ENCODE peak calls at places on chromosome 19, in nine cellular contexts. N is PC-3, J is psoas muscle, P is Peyer's patch, S is heart right ventricle, F is uterus, E is IMR-90, L is left lung, G is aorta. H is an unnamed sample.

GRCh38 chr19:53865918-53866696 is 1.6 kb upstream of the MYADM start:
- DNase-seq in N (peak; percentile 82), J (peak; percentile 83), P (peak; percentile 84), S (peak; percentile 88), F (peak; percentile 63), E (peak; percentile 39), L (peak; percentile 74), G (peak; percentile 88), H (peak; percentile 82)

GRCh38 chr19:46951236-46951986 is 68.2 kb upstream of the NPAS1 start:
- DNase-seq in N (peak; percentile 94), J (no peak), P (peak; percentile 89), S (no peak), F (no peak), E (peak; percentile 45), L (no peak), G (no peak), H (no peak)

GRCh38 chr19:14530505-14530904 is 1.1 kb downstream of the TECR start:
- DNase-seq in N (no peak), J (no peak), P (no peak), S (no peak), F (no peak), E (no peak), L (no peak), G (no peak), H (no peak)

GRCh38 chr19:4914736-4915501 is 5.6 kb downstream of the UHRF1 start:
- DNase-seq in N (peak; percentile 98), J (no peak), P (peak; percentile 81), S (no peak), F (no peak), E (peak; percentile 69), L (peak; percentile 43), G (no peak), H (no peak)

GRCh38 chr19:47109541-47110375 is 3.8 kb downstream of the ZC3H4 start:
- DNase-seq in N (peak; percentile 14), J (no peak), P (no peak), S (no peak), F (peak; percentile 43), E (peak; percentile 49), L (no peak), G (no peak), H (no peak)

GRCh38 chr19:19552811-19553210 is 14.7 kb downstream of the CILP2 start:
- DNase-seq in N (peak; percentile 45), J (no peak), P (peak; percentile 69), S (no peak), F (no peak), E (no peak), L (no peak), G (no peak), H (no peak)

GRCh38 chr19:45968626-45969025 is 5.0 kb downstream of the NOVA2 start:
- DNase-seq in N (no peak), J (no peak), P (no peak), S (no peak), F (no peak), E (no peak), L (no peak), G (no peak), H (no peak)

GRCh38 chr19:42284066-42284501 is 15.0 kb downstream of the CIC start:
- DNase-seq in N (no peak), J (peak; percentile 86), P (peak; percentile 91), S (peak; percentile 86), F (peak; percentile 77), E (peak; percentile 71), L (peak; percentile 79), G (peak; percentile 90), H (peak; percentile 94)

GRCh38 chr19:48102870-48103751 is 7.5 kb downstream of the PLA2G4C start:
- DNase-seq in N (peak; percentile 59), J (no peak), P (no peak), S (no peak), F (no peak), E (peak; percentile 49), L (no peak), G (no peak), H (no peak)

GRCh38 chr19:14561832-14562351 is 10.0 kb downstream of the NDUFB7 start:
- DNase-seq in N (no peak), J (peak; percentile 76), P (no peak), S (peak; percentile 57), F (no peak), E (peak; percentile 19), L (no peak), G (peak; percentile 82), H (no peak)

GRCh38 chr19:18502633-18503294 is 19.1 kb downstream of the ELL start:
- DNase-seq in N (no peak), J (peak; percentile 53), P (peak; percentile 50), S (peak; percentile 56), F (no peak), E (no peak), L (no peak), G (peak; percentile 81), H (no peak)
- H3K4me1 ChIP-seq in N (peaks cover 16% of the 10 kb centered on the region), J (peaks cover 100% of the 10 kb centered on the region), P (peaks cover 28% of the 10 kb centered on the region), S (peaks cover 75% of the 10 kb centered on the region), F (peaks cover 28% of the 10 kb centered on the region), E (peaks cover 27% of the 10 kb centered on the region), L (peaks cover 50% of the 10 kb centered on the region), G (peaks cover 9% of the 10 kb centered on the region), H (peaks cover 98% of the 10 kb centered on the region)

GRCh38 chr19:1254081-1254527 is 5.7 kb downstream of the MIDN start:
- DNase-seq in N (no peak), J (peak; percentile 67), P (peak; percentile 58), S (no peak), F (peak; percentile 67), E (no peak), L (peak; percentile 52), G (peak; percentile 67), H (peak; percentile 76)

GRCh38 chr19:1251503-1252220 is 3.3 kb downstream of the MIDN start:
- DNase-seq in N (no peak), J (peak; percentile 80), P (peak; percentile 80), S (peak; percentile 84), F (no peak), E (no peak), L (peak; percentile 90), G (peak; percentile 58), H (peak; percentile 94)

GRCh38 chr19:1253514-1254080 is 5.2 kb downstream of the MIDN start:
- DNase-seq in N (peak; percentile 56), J (no peak), P (no peak), S (no peak), F (no peak), E (peak; percentile 88), L (no peak), G (no peak), H (peak; percentile 74)

GRCh38 chr19:1252221-1252817 is 3.9 kb downstream of the MIDN start:
- DNase-seq in N (peak; percentile 81), J (peak; percentile 95), P (peak; percentile 83), S (peak; percentile 91), F (peak; percentile 95), E (peak; percentile 88), L (peak; percentile 93), G (peak; percentile 97), H (peak; percentile 96)

DNA sequence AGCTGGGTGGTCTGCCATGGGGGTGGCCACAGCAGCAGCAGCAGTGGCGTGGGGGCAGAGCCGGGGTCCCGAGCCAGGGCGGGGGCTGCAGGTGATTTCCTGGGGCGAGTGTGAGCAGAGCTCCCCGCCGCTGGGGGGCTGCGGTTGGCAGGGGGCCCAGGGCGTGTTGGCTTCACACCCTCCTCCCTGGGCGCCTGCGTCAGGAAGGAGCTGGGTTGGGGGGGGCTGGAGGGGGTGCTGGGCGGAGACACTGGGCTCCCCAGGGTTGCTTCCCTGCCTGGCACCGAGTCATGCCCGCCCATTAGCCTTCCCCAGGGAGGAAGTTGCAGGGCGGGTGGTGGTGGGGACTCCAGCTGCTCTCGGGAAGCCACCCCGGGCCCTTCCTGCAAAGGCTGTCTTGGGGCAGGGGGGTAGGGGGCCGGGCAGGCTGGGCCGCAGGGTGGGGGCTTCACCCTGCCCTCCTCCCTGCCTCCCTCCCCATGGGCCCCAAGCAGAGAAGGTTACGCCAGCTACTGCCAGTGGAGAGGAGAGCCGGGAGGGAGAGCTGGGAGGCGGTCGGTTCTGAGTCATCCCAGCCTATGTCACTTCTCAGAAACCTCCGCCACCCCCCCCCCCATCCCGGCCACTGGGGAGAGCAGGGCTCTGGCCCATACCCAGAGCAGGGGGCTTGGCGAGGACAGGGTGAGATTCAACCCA is 4.6 kb downstream of the MIDN start:
- DNase-seq in N (peak; percentile 79), J (peak; percentile 91), P (peak; percentile 92), S (peak; percentile 91), F (peak; percentile 96), E (peak; percentile 97), L (peak; percentile 95), G (peak; percentile 97), H (peak; percentile 97)
- H3K4me1 ChIP-seq in N (peaks cover 16% of the 10 kb centered on the region), J (peaks cover 44% of the 10 kb centered on the region), P (peaks cover 7% of the 10 kb centered on the region), S (peaks cover 35% of the 10 kb centered on the region), F (peaks cover 30% of the 10 kb centered on the region), E (peaks cover 35% of the 10 kb centered on the region), L (peaks cover 20% of the 10 kb centered on the region), G (no peaks in the 10 kb centered on the region), H (peaks cover 40% of the 10 kb centered on the region)

GRCh38 chr19:39124136-39124764 is 1.3 kb upstream of the PAK4 start:
- DNase-seq in N (no peak), J (no peak), P (no peak), S (no peak), F (no peak), E (no peak), L (no peak), G (no peak), H (no peak)
- H3K4me1 ChIP-seq in N (peaks cover 7% of the 10 kb centered on the region), J (peaks cover 7% of the 10 kb centered on the region), P (no peaks in the 10 kb centered on the region), S (no peaks in the 10 kb centered on the region), F (peaks cover 18% of the 10 kb centered on the region), E (peaks cover 5% of the 10 kb centered on the region), L (peaks cover 8% of the 10 kb centered on the region), G (no peaks in the 10 kb centered on the region), H (peaks cover 16% of the 10 kb centered on the region)

GRCh38 chr19:35157431-35157830 is 2.9 kb downstream of the FXYD5 start:
- DNase-seq in N (no peak), J (no peak), P (no peak), S (no peak), F (no peak), E (no peak), L (no peak), G (no peak), H (no peak)
- H3K4me1 ChIP-seq in N (peaks cover 14% of the 10 kb centered on the region), J (no peaks in the 10 kb centered on the region), P (no peaks in the 10 kb centered on the region), S (no peaks in the 10 kb centered on the region), F (peaks cover 6% of the 10 kb centered on the region), E (peaks cover 9% of the 10 kb centered on the region), L (peaks cover 9% of the 10 kb centered on the region), G (no peaks in the 10 kb centered on the region), H (peaks cover 9% of the 10 kb centered on the region)

DNA sequence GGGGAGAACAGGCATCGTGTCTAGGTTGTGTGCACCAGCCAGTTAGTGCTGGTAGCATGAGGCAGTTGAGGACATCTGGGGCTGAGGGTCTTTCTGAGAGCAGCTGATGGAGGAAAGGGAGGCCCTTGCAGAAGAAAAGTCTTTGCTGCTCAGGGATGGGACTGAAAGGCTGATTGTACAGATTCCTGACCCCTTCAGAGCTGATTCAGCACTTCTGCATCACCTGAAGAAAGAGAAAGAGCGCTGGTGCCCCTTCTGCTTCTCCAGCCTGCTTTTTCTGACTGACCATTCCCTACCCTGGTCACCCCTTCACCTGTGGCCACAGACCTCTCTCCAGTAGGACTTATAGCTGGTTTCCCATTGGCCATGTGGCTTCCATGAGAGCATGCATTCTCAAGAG is 476.2 kb downstream of the TSHZ3 start:
- DNase-seq in N (no peak), J (no peak), P (no peak), S (no peak), F (no peak), E (no peak), L (no peak), G (no peak), H (no peak)
- H3K4me1 ChIP-seq in N (no peaks in the 10 kb centered on the region), J (no peaks in the 10 kb centered on the region), P (no peaks in the 10 kb centered on the region), S (no peaks in the 10 kb centered on the region), F (no peaks in the 10 kb centered on the region), E (no peaks in the 10 kb centered on the region), L (no peaks in the 10 kb centered on the region), G (no peaks in the 10 kb centered on the region), H (no peaks in the 10 kb centered on the region)

H was measured in upper lobe of right lung.